ENCODE peak calls at places on chromosomes 7 and 10, in nine cellular contexts. E, M, T, J, K, S, H, R and Q are unnamed samples.

GRCh38 chr10:4474829-4475228 is 351.2 kb upstream of the AKR1E2 start:
- DNase-seq in E (no peak), S (no peak), K (peak), H (no peak), R (no peak), T (no peak), J (no peak), M (no peak), Q (no peak)

GRCh38 chr7:28840515-28841125 is 117.5 kb downstream of the TRIL start:
- DNase-seq in E (peak), J (peak), K (peak), T (no peak), S (no peak), R (peak), M (no peak), H (peak), Q (peak)

GRCh38 chr10:89076120-89076519 is 85.5 kb downstream of the FAS start:
- DNase-seq in H (no peak), J (no peak), E (no peak), M (no peak), K (no peak), T (no peak), R (no peak), S (no peak), Q (no peak)

GRCh38 chr7:106344861-106345260 is 60.1 kb upstream of the NAMPT start:
- DNase-seq in E (no peak), H (no peak), M (no peak), J (no peak), R (no peak), K (peak), S (no peak), T (no peak), Q (no peak)

GRCh38 chr7:157498690-157499089 is 161.9 kb downstream of the DNAJB6 start:
- DNase-seq in S (no peak), R (no peak), H (no peak), M (no peak), K (no peak), E (no peak), T (no peak), J (no peak), Q (no peak)

GRCh38 chr10:47406870-47407648 is 23.0 kb upstream of the ZNF488 start:
- DNase-seq in R (peak), K (peak), T (no peak), M (no peak), S (no peak), H (peak), E (peak), J (no peak), Q (peak)

GRCh38 chr10:60573342-60573741 is 183.7 kb upstream of the ANK3 start:
- DNase-seq in S (peak), H (no peak), E (no peak), M (peak), R (no peak), J (no peak), K (no peak), T (no peak), Q (peak)

GRCh38 chr7:152025077-152025936 is at the start of gene GALNT11:
- DNase-seq in R (peak), M (peak), K (peak), J (peak), H (peak), T (no peak), E (peak), S (peak), Q (peak)

GRCh38 chr7:131522325-131522920 is 34.0 kb downstream of the PODXL start:
- DNase-seq in H (no peak), R (no peak), K (no peak), T (no peak), S (peak), E (no peak), J (no peak), M (peak), Q (no peak)

GRCh38 chr7:16071246-16071857 is 350.0 kb downstream of the CRPPA start:
- DNase-seq in T (peak), J (peak), R (peak), M (peak), H (peak), E (peak), K (peak), S (peak), Q (peak)

GRCh38 chr10:110354322-110354766 is 49.6 kb upstream of the SMNDC1 start:
- DNase-seq in E (peak), K (peak), T (peak), J (peak), R (peak), H (peak), M (peak), S (peak), Q (peak)

GRCh38 chr7:45921699-45922519 is 837 bp upstream of the IGFBP3 start:
- DNase-seq in E (peak), S (peak), T (peak), H (peak), J (peak), K (peak), R (peak), M (peak), Q (peak)

GRCh38 chr7:102829075-102829474 is 80.3 kb downstream of the FAM185A start:
- DNase-seq in R (no peak), J (no peak), E (no peak), K (no peak), T (no peak), M (no peak), S (no peak), H (no peak), Q (no peak)

GRCh38 chr7:129947001-129947400 is 5.8 kb downstream of the UBE2H start:
- DNase-seq in R (no peak), J (no peak), M (no peak), S (no peak), E (no peak), T (no peak), K (no peak), H (no peak), Q (peak)
- H3K4me3 ChIP-seq in R (no peak), J (no peak), M (peak), S (no peak), E (no peak), T (no peak), K (no peak), H (no peak), Q (no peak)

DNA sequence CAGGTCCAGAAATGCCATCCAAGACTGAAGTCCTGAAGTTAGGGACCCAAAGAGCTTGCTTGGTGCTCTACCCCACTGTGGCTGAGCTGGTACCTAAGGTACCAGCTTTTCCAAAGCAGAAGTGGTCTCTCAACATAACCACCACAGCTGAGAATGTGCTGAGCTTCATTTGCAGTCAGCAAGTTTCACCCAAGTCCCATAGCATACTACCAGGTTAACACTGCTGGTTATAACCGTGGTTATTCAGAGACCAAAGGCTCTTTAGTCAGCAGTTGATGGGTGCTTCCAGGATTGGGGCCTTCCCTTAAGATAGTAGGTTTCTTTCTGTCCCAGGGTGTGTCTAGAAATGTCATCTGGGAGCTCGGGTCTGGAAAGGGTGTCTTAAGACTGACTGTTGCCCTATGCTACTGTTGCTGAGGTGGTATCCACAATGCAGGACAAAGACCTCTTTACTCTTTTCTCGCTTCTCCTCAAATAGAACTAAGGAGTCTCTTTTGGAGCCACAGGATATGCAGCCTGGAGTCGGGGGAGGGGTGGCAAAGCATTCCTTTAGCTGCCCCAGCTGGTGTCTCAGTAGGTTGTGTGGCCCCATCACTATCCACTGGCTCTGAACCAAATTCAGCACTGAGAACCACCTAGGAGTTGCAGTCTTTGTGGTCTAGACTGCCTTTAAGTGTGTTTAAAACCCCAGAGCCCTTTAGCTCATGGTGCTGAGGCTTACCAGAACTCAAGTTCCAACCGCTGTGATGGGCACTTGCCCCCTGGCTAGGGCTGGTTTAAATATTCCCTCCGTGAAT is 354.9 kb upstream of the SEMA3C start:
- DNase-seq in R (no peak), M (no peak), H (peak), J (no peak), K (no peak), T (no peak), S (peak), E (no peak), Q (no peak)
- TF ChIP-seq EZH2phosphoT487 in R (no peak), M (no peak), H (no peak), J (no peak), K (no peak), T (no peak), S (no peak), E (no peak), Q (no peak)

DNA sequence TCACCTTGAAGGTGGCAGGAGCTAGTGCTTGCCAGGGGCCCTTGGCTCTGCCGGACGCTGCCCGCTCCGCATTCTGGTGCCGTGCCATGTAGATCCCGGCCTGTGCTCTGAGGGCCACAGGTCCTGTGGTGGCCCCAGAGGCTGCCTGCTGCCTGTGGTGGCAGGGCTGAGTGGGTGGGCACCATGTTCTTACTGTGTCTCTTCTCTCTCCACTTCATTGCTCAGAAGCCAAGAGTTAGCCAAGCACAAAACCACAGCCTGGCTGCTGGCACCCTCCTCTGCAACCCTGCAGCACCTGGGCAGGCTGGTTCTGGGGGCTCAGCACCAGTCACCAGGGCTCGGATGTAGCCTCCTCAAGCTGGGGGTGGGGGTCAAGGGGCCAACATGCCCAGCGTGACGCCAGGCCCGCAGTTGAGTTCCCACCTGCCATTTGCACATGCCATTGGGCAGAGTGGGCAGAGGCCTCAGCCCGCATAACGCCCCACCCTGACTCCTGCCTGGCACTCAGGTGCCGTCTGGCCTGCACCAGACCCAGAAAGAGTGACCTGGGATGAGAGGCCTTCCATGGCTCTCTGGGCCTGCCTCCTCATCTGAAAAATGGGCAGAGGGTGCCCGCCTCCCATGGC is 16.3 kb downstream of the ZMIZ1 start:
- DNase-seq in K (no peak), S (no peak), E (no peak), M (no peak), T (peak), H (no peak), R (no peak), J (no peak), Q (no peak)
- H3K27ac ChIP-seq in K (no peak), S (no peak), E (no peak), M (no peak), T (peak), H (no peak), R (no peak), J (no peak), Q (peak)

DNA sequence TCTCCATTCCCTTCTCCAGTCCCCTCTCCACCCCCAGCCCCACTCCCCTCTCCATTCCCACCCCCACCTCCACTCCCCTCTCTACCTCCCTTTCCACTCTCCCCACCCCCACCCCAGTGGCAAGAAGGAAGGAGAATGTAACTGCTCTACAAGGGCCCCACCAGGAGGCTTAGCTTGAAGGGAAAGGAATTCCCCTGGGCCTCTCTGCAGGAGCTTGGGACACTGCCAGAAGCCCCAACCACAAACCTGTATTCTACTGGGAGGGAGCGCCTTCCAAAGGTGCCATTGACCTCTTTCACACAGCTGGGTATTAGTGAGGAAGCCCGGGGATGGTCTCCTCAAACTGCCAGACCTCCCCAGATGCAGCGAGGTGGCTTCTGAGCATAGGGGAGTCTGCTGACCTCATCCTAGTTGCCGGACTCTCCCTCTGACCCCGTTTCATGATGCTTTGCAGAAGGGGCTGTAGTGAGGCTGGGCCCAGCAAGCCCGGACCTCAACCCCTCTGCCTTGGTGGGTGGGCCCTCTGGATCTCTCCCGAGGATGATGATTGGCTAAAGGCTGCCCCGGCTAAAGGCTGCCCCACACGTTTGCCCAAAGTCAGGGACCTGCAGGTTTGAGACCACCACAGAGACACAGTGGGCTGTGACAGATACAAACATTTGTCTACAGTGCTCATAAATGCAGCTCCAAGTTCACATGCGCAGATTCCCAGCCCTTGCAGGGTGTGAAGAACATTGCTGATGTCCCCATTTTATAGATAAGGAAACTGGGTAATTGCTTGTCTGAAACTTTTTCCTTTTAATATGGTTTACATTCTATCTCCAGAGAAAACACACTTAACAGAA is 2.9 kb downstream of the DEPP1 start:
- DNase-seq in T (no peak), R (peak), J (no peak), M (peak), H (peak), K (peak), S (no peak), E (peak), Q (peak)
- H3K4me3 ChIP-seq in T (no peak), R (peak), J (no peak), M (no peak), H (peak), K (no peak), S (no peak), E (no peak), Q (no peak)

DNA sequence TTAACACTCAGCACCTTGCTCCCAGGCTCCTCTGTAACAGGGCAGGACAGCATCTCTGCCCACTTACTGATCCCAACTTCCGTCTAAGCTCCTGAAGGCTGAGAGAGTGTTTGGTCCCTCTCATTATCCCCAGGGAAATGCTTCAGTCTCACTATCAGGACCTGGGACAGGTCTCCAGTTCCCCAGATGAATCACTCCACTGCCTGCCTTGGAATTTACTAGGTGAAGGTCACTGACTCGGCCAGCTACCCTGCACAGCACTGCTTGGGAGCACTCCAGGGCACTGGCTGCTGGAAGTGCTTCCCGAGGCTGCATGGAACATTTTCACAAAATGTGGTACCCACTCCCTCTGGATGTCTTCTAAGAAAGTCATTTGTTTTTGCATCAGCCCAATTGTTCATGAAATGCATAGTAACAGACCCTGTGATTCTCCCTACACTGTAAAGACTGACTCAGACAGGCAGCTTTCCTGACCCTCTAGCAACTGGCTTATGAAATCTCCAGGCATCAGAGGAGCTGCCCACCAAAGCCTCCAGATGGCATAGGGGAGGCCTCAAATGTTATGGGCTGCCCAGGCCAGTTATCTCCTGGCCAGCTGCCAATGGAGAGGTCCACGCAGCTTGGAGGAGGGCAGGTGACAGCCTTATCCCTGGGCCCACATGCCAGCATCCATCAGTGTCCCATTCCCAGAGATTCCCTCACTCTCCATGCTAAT is 89.1 kb downstream of the GFRA1 start:
- DNase-seq in M (peak), R (no peak), E (peak), S (no peak), K (no peak), T (no peak), J (peak), H (peak), Q (peak)
- TF ChIP-seq EZH2phosphoT487 in M (no peak), R (no peak), E (no peak), S (no peak), K (no peak), T (no peak), J (no peak), H (no peak), Q (no peak)

DNA sequence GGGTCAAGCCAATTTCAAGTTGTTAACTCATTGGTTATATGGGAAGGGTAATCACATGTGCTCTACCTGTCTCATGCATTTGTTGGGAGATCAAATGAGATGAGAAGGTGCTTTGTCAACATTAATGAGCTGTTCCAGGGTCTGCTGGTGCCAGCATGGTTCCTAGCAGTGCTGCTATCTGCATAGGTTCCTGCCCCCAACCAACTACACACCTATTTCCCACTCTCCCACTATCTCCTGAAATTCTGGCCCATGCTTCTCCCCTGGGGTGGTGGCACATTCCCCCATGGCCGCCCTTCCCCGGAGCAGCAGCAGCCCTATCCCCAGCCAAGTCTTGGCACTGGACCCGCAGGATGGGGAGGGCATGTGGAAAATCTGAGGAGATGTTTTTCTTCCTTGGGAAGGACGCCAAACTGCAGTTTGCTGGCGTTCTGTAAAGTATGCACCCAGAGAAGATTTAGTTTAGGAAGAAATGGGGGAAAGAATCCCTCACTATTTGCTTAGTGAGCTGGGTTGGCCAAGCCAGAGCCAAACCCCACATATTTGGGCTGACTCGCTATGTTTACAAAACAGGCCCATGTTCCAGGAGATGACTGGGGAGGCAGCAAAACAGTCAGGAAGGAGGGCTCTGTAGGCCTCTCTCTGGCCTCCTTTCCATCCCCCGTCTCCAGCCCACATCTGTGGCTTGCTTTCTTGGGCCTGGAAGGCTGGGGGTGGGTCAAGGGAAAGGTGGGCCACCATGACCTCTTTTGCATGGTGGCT is 42.5 kb downstream of the PPP1R3C start:
- DNase-seq in E (peak), T (no peak), M (no peak), J (no peak), H (no peak), S (no peak), K (peak), R (no peak), Q (peak)
- H3K27ac ChIP-seq in E (peak), T (no peak), M (no peak), J (peak), H (no peak), S (no peak), K (peak), R (no peak), Q (peak)